ENCODE peak calls at places on chromosomes 11 and 22, in five cellular contexts. Q is spleen, C is neural crest cell, T is HCT116, I is heart right ventricle. N is an unnamed sample.

GRCh38 chr22:41746563-41747400 is 47.5 kb downstream of the MEI1 start:
- DNase-seq in C (peak), I (peak), Q (peak), T (peak), N (peak)

GRCh38 chr22:29029202-29030000 is 32.2 kb downstream of the C22orf31 start:
- DNase-seq in T (no peak), Q (no peak), C (no peak), I (no peak), N (no peak)

GRCh38 chr11:20022363-20023081 is 137.8 kb downstream of the DBX1 start:
- DNase-seq in Q (no peak), T (no peak), I (no peak), C (peak), N (no peak)

GRCh38 chr22:50186789-50187523 is 1.2 kb downstream of the TRABD start:
- DNase-seq in Q (peak), C (no peak), T (no peak), I (peak), N (no peak)

GRCh38 chr11:43399983-43400630 is 41.4 kb downstream of the TTC17 start:
- DNase-seq in T (no peak), Q (no peak), C (no peak), I (no peak), N (no peak)

GRCh38 chr11:60378359-60378758 is at the start of gene MS4A7:
- DNase-seq in T (no peak), C (no peak), I (peak), Q (peak), N (no peak)

GRCh38 chr22:21943571-21944448 is 8.8 kb downstream of the PPM1F start:
- DNase-seq in I (no peak), Q (peak), T (no peak), C (no peak), N (no peak)

GRCh38 chr11:134429104-134429503 is 17.1 kb upstream of the B3GAT1 start:
- DNase-seq in C (no peak), T (no peak), I (no peak), Q (no peak), N (no peak)

GRCh38 chr11:69376155-69377028 is 82.4 kb downstream of the MYEOV start:
- DNase-seq in Q (no peak), T (no peak), I (no peak), C (no peak), N (no peak)

GRCh38 chr22:37965940-37966664 is 12.6 kb downstream of the POLR2F start:
- DNase-seq in C (no peak), T (no peak), Q (no peak), I (no peak), N (no peak)

GRCh38 chr11:80593981-80594380 is 1153.2 kb upstream of the TENM4 start:
- DNase-seq in C (no peak), T (no peak), Q (no peak), I (no peak), N (no peak)

GRCh38 chr11:2810401-2811205 is 75.0 kb downstream of the CDKN1C start:
- DNase-seq in T (no peak), C (no peak), Q (peak), I (peak), N (no peak)

GRCh38 chr11:67041602-67042001 is 15.0 kb upstream of the RHOD start:
- DNase-seq in Q (no peak), C (no peak), T (no peak), I (no peak), N (no peak)

GRCh38 chr22:28231423-28231822 is 312.4 kb upstream of the PITPNB start:
- DNase-seq in I (no peak), C (no peak), Q (no peak), T (no peak), N (no peak)

GRCh38 chr22:43113516-43114251 is 3.1 kb downstream of the BIK start:
- DNase-seq in I (no peak), Q (no peak), T (no peak), C (no peak), N (no peak)

GRCh38 chr11:46134061-46134460 is 12.8 kb upstream of the PHF21A start:
- DNase-seq in I (no peak), C (no peak), T (no peak), Q (no peak), N (no peak)

GRCh38 chr11:128494418-128495332 is 92.7 kb downstream of the ETS1 start:
- DNase-seq in T (no peak), C (no peak), Q (no peak), I (no peak), N (no peak)

GRCh38 chr11:110000045-110000502 is 93.1 kb upstream of the ZC3H12C start:
- DNase-seq in T (peak), I (no peak), Q (no peak), C (no peak), N (no peak)

GRCh38 chr11:3169952-3170755 is 5.0 kb upstream of the OSBPL5 start:
- DNase-seq in Q (peak), C (no peak), I (no peak), T (no peak), N (no peak)

GRCh38 chr22:27952091-27952490 is 33.0 kb upstream of the PITPNB start:
- DNase-seq in Q (no peak), T (no peak), C (no peak), I (no peak), N (no peak)

GRCh38 chr22:48423481-48423901 is 1404.2 kb downstream of the BRD1 start:
- DNase-seq in C (no peak), Q (no peak), I (no peak), T (no peak), N (no peak)

GRCh38 chr11:63901660-63902059 is 15.3 kb downstream of the RCOR2 start:
- DNase-seq in T (no peak), C (no peak), I (no peak), Q (no peak), N (no peak)

GRCh38 chr11:82776377-82776776 is 42.7 kb upstream of the FAM181B start:
- DNase-seq in Q (no peak), I (no peak), T (no peak), C (no peak), N (no peak)

GRCh38 chr11:81002374-81002773 is 1561.5 kb upstream of the TENM4 start:
- DNase-seq in Q (no peak), I (no peak), C (no peak), T (no peak), N (no peak)

GRCh38 chr11:76704171-76704948 is 33.8 kb upstream of the LRRC32 start:
- DNase-seq in I (no peak), T (no peak), C (no peak), Q (no peak), N (no peak)

GRCh38 chr11:68303083-68303482 is 9.3 kb upstream of the LRP5 start:
- DNase-seq in Q (no peak), C (no peak), T (no peak), I (no peak), N (no peak)

GRCh38 chr11:17595526-17596309 is 48.7 kb downstream of the OTOG start:
- DNase-seq in C (no peak), Q (peak), I (no peak), T (no peak), N (no peak)

GRCh38 chr11:93844568-93844967 is 5.8 kb downstream of the VSTM5 start:
- DNase-seq in I (no peak), C (no peak), T (no peak), Q (no peak), N (no peak)

GRCh38 chr11:22786475-22786874 is 43.1 kb downstream of the SVIP start:
- DNase-seq in C (no peak), T (no peak), Q (no peak), I (no peak), N (no peak)

GRCh38 chr11:94934362-94934761 is 39.0 kb downstream of the CWC15 start:
- DNase-seq in I (no peak), C (no peak), Q (no peak), T (no peak), N (no peak)

GRCh38 chr11:32858731-32859130 is 29.0 kb downstream of the PRRG4 start:
- DNase-seq in C (no peak), T (no peak), I (no peak), Q (no peak), N (no peak)
- TF ChIP-seq CTCF in C (peak), T (no peak), I (no peak), Q (no peak), N (no peak)

DNA sequence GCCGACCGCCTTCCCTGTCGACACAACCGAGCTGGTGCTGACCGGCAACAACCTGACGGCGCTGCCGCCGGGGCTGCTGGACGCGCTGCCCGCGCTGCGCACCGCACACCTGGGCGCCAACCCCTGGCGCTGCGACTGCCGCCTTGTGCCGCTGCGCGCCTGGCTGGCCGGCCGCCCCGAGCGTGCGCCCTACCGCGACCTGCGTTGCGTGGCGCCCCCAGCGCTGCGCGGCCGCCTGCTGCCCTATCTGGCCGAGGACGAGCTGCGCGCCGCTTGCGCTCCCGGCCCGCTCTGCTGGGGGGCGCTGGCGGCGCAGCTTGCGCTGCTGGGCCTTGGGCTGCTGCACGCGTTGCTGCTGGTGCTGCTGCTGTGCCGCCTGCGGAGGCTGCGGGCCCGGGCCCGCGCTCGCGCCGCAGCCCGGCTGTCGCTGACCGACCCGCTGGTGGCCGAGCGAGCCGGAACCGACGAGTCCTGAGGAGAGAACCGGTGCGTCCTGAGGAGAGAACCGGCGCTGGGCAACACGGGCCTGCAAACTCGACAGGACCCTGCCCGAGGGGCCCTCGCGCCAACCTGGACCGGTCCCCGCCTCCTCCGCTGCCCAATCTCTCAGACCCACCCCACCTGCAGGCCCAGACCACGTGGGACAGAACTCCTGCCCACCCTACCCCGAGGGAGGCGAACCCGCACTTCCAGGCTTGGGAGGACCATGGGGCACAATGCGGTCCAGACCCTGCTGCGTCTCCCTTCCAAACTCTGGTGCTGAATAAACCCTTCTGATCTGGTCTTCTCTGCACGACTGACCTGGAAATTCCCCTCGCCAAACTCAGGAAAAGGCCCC is 870 bp downstream of the GP1BB start:
- DNase-seq in I (peak), T (no peak), Q (no peak), C (peak), N (no peak)
- TF ChIP-seq CTCF in I (no peak), T (no peak), Q (no peak), C (peak), N (no peak)

GRCh38 chr11:122178795-122179194 is 62.8 kb upstream of the BLID start:
- DNase-seq in Q (no peak), T (no peak), C (no peak), I (no peak), N (no peak)
- TF ChIP-seq CTCF in Q (no peak), T (no peak), C (no peak), I (no peak), N (no peak)

DNA sequence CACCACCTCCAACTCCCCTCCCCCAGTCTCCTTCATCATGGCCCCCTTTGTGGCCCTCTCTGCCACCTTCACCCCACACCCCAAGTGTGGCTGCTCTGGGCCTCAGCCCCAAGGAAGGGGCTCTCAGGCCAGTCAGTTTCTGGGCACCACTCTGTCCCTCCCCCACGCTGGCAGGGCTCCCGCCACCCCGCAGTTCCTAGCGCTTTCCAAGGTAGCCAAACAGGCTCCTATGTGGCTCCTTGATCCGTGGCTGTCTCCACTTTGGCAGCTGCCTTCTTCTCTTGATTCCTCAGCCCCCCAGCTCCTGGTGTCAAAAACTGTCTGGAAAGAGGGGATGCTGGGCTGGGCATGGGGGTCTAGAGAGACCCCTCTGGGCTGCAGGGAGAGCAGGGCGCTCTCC is 10.4 kb upstream of the CACNA1I start:
- DNase-seq in C (no peak), T (no peak), I (no peak), Q (no peak), N (no peak)
- TF ChIP-seq CTCF in C (no peak), T (no peak), I (no peak), Q (no peak), N (no peak)

N was measured in D721Med.